ENCODE peak calls at places on chromosomes 13 and 19, in five cellular contexts. D is AG09319, F is SJSA1, C is activated T-cell treated with anti-CD3 and anti-CD28 coated beads for 1 hour, V is COR-L47. A is an unnamed sample.

GRCh38 chr19:11458236-11458900 is 22.5 kb downstream of the ELAVL3 start:
- DNase-seq in V (no peak), D (no peak), F (no peak), C (no peak), A (no peak)

GRCh38 chr13:23268441-23268840 is 87.7 kb downstream of the SGCG start:
- DNase-seq in C (no peak), D (no peak), F (no peak), V (no peak), A (no peak)

GRCh38 chr19:11479470-11480080 is 1.3 kb downstream of the ELAVL3 start:
- DNase-seq in D (no peak), V (peak; percentile 85), C (no peak), F (no peak), A (no peak)

GRCh38 chr19:5418676-5419075 is 36.5 kb upstream of the ZNRF4 start:
- DNase-seq in C (no peak), F (no peak), D (no peak), V (no peak), A (no peak)

GRCh38 chr19:2542341-2543069 is 66.6 kb downstream of the GADD45B start:
- DNase-seq in D (no peak), F (peak; percentile 77), C (no peak), V (no peak), A (no peak)

GRCh38 chr13:46552302-46552680 is 679 bp upstream of the LRCH1 start:
- DNase-seq in D (no peak), C (no peak), V (no peak), F (no peak), A (no peak)

GRCh38 chr13:108121406-108121805 is 93.9 kb downstream of the LIG4 start:
- DNase-seq in D (no peak), F (no peak), V (peak; percentile 8), C (no peak), A (peak; percentile 9)

GRCh38 chr19:2507109-2507508 is 31.2 kb downstream of the GADD45B start:
- DNase-seq in D (no peak), C (no peak), V (peak; percentile 81), F (peak; percentile 84), A (peak; percentile 57)

GRCh38 chr13:108944760-108945159 is 315.3 kb downstream of the MYO16 start:
- DNase-seq in C (no peak), F (no peak), V (no peak), D (peak; percentile 59), A (no peak)

GRCh38 chr13:51997641-51998330 is 13.5 kb downstream of the ATP7B start:
- DNase-seq in D (no peak), F (no peak), V (no peak), C (no peak), A (peak; percentile 43)

GRCh38 chr13:67383358-67383757 is 153.2 kb upstream of the PCDH9 start:
- DNase-seq in F (no peak), V (peak; percentile 3), D (no peak), C (no peak), A (peak; percentile 81)

GRCh38 chr13:33245505-33245904 is 40.0 kb downstream of the STARD13 start:
- DNase-seq in V (no peak), D (no peak), C (no peak), F (no peak), A (peak; percentile 3)

GRCh38 chr19:38561658-38562057 is 56.1 kb downstream of the MAP4K1 start:
- DNase-seq in V (no peak), C (no peak), D (no peak), F (no peak), A (no peak)

GRCh38 chr19:2476451-2477140 is 669 bp downstream of the GADD45B start:
- DNase-seq in C (peak; percentile 55), F (peak; percentile 77), V (peak; percentile 24), D (no peak), A (peak; percentile 35)

GRCh38 chr19:53870485-53870844 is 2.8 kb downstream of the MYADM start:
- DNase-seq in D (no peak), F (no peak), C (no peak), V (no peak), A (peak; percentile 95)